ENCODE peak calls at places on chromosomes 1 and 21, in seven cellular contexts. J, X, F, G, Z, I and V are unnamed samples.
A peak's percentile ranks its signal among the peaks of the same experiment; 100 is the strongest.

GRCh38 chr1:166811691-166812090 is 27.6 kb upstream of the POGK start:
- DNase-seq in J (no peak), X (peak; percentile 4), F (no peak), G (no peak), Z (no peak), I (no peak), V (no peak)

GRCh38 chr1:221723918-221724263 is 18.0 kb downstream of the DUSP10 start:
- DNase-seq in J (no peak), X (no peak), F (no peak), G (no peak), Z (no peak), I (peak; percentile 89), V (no peak)

GRCh38 chr1:20848162-20848561 is 61.1 kb upstream of the HP1BP3 start:
- DNase-seq in J (no peak), X (peak; percentile 57), F (no peak), G (no peak), Z (no peak), I (no peak), V (no peak)

GRCh38 chr1:119276558-119276957 is 92.0 kb upstream of the HAO2 start:
- DNase-seq in J (no peak), X (no peak), F (peak; percentile 71), G (no peak), Z (no peak), I (peak; percentile 41), V (no peak)

GRCh38 chr1:30262158-30262557 is 461.2 kb downstream of the MATN1 start:
- DNase-seq in J (no peak), X (no peak), F (no peak), G (no peak), Z (no peak), I (no peak), V (no peak)

GRCh38 chr21:27017251-27017650 is 50.4 kb upstream of the ADAMTS5 start:
- DNase-seq in J (no peak), X (peak; percentile 43), F (no peak), G (no peak), Z (no peak), I (peak; percentile 1), V (no peak)

GRCh38 chr1:167533851-167534300 is 15.5 kb upstream of the CD247 start:
- DNase-seq in J (no peak), X (peak; percentile 53), F (peak; percentile 70), G (no peak), Z (peak; percentile 45), I (peak; percentile 66), V (no peak)

GRCh38 chr1:45669859-45670655 is 16.3 kb downstream of the GPBP1L1 start:
- DNase-seq in J (no peak), X (peak; percentile 63), F (no peak), G (no peak), Z (no peak), I (no peak), V (no peak)

GRCh38 chr1:84121360-84121759 is 22.7 kb upstream of the PRKACB start:
- DNase-seq in J (no peak), X (no peak), F (no peak), G (no peak), Z (no peak), I (no peak), V (no peak)